ENCODE peak calls at places on chromosome 12, in four cellular contexts. N, P, A and F are unnamed samples.

GRCh38 chr12:75260316-75260715 is 50.7 kb upstream of the KCNC2 start:
- DNase-seq in P (no peak), N (no peak), A (no peak), F (no peak)

GRCh38 chr12:32365473-32366064 is 33.8 kb upstream of the FGD4 start:
- DNase-seq in P (peak; percentile 31), N (peak; percentile 63), A (no peak), F (no peak)

GRCh38 chr12:18250313-18250916 is 10.9 kb upstream of the PIK3C2G start:
- DNase-seq in N (peak; percentile 50), A (no peak), P (no peak), F (no peak)

GRCh38 chr12:55931317-55931779 is 386 bp downstream of the DGKA start:
- DNase-seq in A (no peak), N (peak; percentile 44), P (peak; percentile 8), F (no peak)

GRCh38 chr12:113403435-113404415 is at the start of gene SDS:
- DNase-seq in A (no peak), P (no peak), N (no peak), F (no peak)

GRCh38 chr12:47652491-47653234 is 53.2 kb downstream of the RPAP3 start:
- DNase-seq in A (no peak), P (no peak), N (no peak), F (no peak)

GRCh38 chr12:87469295-87469694 is 559.9 kb downstream of the C12orf50 start:
- DNase-seq in N (no peak), A (no peak), P (no peak), F (no peak)

GRCh38 chr12:97308576-97309198 is 153.9 kb upstream of the RMST start:
- DNase-seq in N (no peak), P (no peak), A (no peak), F (no peak)

GRCh38 chr12:74732801-74733200 is 195.2 kb downstream of the ATXN7L3B start:
- DNase-seq in P (no peak), A (no peak), N (peak; percentile 63), F (no peak)

GRCh38 chr12:1131811-1132224 is 140.8 kb downstream of the ERC1 start:
- DNase-seq in A (no peak), N (no peak), P (no peak), F (no peak)

GRCh38 chr12:48979602-48980388 is 1.7 kb downstream of the WNT1 start:
- DNase-seq in A (no peak), N (peak; percentile 52), P (peak; percentile 19), F (no peak)

GRCh38 chr12:48681738-48682532 is at the start of gene KANSL2:
- DNase-seq in A (peak; percentile 98), P (peak; percentile 97), N (peak; percentile 98), F (peak; percentile 95)

GRCh38 chr12:113465808-113466769 is 5.6 kb downstream of the LHX5 start:
- DNase-seq in N (peak; percentile 49), P (no peak), A (no peak), F (no peak)

GRCh38 chr12:93783827-93784226 is 106.7 kb downstream of the CRADD start:
- DNase-seq in P (no peak), A (no peak), N (no peak), F (peak; percentile 6)

GRCh38 chr12:27577688-27578087 is 53.7 kb downstream of the PPFIBP1 start:
- DNase-seq in N (no peak), P (no peak), A (no peak), F (no peak)

GRCh38 chr12:46101121-46101869 is 110.9 kb upstream of the SCAF11 start:
- DNase-seq in P (no peak), N (peak; percentile 26), A (no peak), F (no peak)

GRCh38 chr12:109738878-109739665 is 25.4 kb downstream of the FAM222A start:
- DNase-seq in P (no peak), N (no peak), A (no peak), F (no peak)

GRCh38 chr12:64699504-64700115 is 59.6 kb downstream of the GNS start:
- DNase-seq in A (no peak), N (no peak), P (no peak), F (no peak)

GRCh38 chr12:124453419-124454351 is 113.7 kb downstream of the NCOR2 start:
- DNase-seq in P (peak; percentile 79), N (peak; percentile 46), A (no peak), F (peak; percentile 75)

GRCh38 chr12:15982471-15982870 is 71.3 kb downstream of the DERA start:
- DNase-seq in N (no peak), P (no peak), A (no peak), F (no peak)